ENCODE peak calls at places on chromosomes 4 and X, in seven cellular contexts. One of them, this sample, is unnamed.

GRCh38 chr4:54189140-54189539 is 40.0 kb upstream of the PDGFRA start:
- DNase-seq in IMR-90: peak
- DNase-seq in spleen: no peak
- DNase-seq in vagina: no peak
- DNase-seq in A549: no peak
- DNase-seq in lower leg skin: no peak
- DNase-seq in HCT116: no peak
- DNase-seq in this sample: no peak

GRCh38 chr4:11631416-11631815 is 202.7 kb upstream of the HS3ST1 start:
- DNase-seq in IMR-90: peak
- DNase-seq in spleen: no peak
- DNase-seq in vagina: no peak
- DNase-seq in A549: no peak
- DNase-seq in lower leg skin: no peak
- DNase-seq in HCT116: no peak
- DNase-seq in this sample: no peak

GRCh38 chr4:88240297-88240714 is 44.1 kb downstream of the PPM1K start:
- DNase-seq in IMR-90: no peak
- DNase-seq in spleen: no peak
- DNase-seq in vagina: no peak
- DNase-seq in A549: no peak
- DNase-seq in lower leg skin: peak
- DNase-seq in HCT116: no peak
- DNase-seq in this sample: no peak

GRCh38 chrX:19804168-19804567 is 83.2 kb downstream of the SH3KBP1 start:
- DNase-seq in IMR-90: no peak
- DNase-seq in spleen: no peak
- DNase-seq in vagina: no peak
- DNase-seq in A549: no peak
- DNase-seq in lower leg skin: no peak
- DNase-seq in HCT116: no peak
- DNase-seq in this sample: no peak

GRCh38 chr4:89056953-89057398 is at the start of gene FAM13A:
- DNase-seq in IMR-90: peak
- DNase-seq in spleen: no peak
- DNase-seq in vagina: no peak
- DNase-seq in A549: peak
- DNase-seq in lower leg skin: peak
- DNase-seq in HCT116: peak
- DNase-seq in this sample: peak

GRCh38 chr4:152385551-152385950 is 150.3 kb downstream of the FBXW7 start:
- DNase-seq in IMR-90: peak
- DNase-seq in spleen: no peak
- DNase-seq in vagina: no peak
- DNase-seq in A549: no peak
- DNase-seq in lower leg skin: no peak
- DNase-seq in HCT116: no peak
- DNase-seq in this sample: no peak

GRCh38 chr4:81215219-81215892 is at the start of gene PRKG2:
- DNase-seq in IMR-90: no peak
- DNase-seq in spleen: peak
- DNase-seq in vagina: no peak
- DNase-seq in A549: no peak
- DNase-seq in lower leg skin: peak
- DNase-seq in HCT116: no peak
- DNase-seq in this sample: no peak

GRCh38 chr4:183987529-183987946 is 82.4 kb downstream of the STOX2 start:
- DNase-seq in IMR-90: peak
- DNase-seq in spleen: no peak
- DNase-seq in vagina: no peak
- DNase-seq in A549: peak
- DNase-seq in lower leg skin: peak
- DNase-seq in HCT116: peak
- DNase-seq in this sample: peak

GRCh38 chr4:87896020-87896621 is 63.4 kb downstream of the MEPE start:
- DNase-seq in IMR-90: peak
- DNase-seq in spleen: no peak
- DNase-seq in vagina: no peak
- DNase-seq in A549: peak
- DNase-seq in lower leg skin: peak
- DNase-seq in HCT116: peak
- DNase-seq in this sample: peak

GRCh38 chr4:6198278-6198677 is 2.1 kb downstream of the JAKMIP1 start:
- DNase-seq in IMR-90: no peak
- DNase-seq in spleen: peak
- DNase-seq in vagina: no peak
- DNase-seq in A549: no peak
- DNase-seq in lower leg skin: no peak
- DNase-seq in HCT116: no peak
- DNase-seq in this sample: no peak

GRCh38 chrX:13996650-13997049 is 33.0 kb downstream of the GEMIN8 start:
- DNase-seq in IMR-90: no peak
- DNase-seq in spleen: no peak
- DNase-seq in vagina: no peak
- DNase-seq in A549: no peak
- DNase-seq in lower leg skin: no peak
- DNase-seq in HCT116: no peak
- DNase-seq in this sample: no peak

GRCh38 chr4:15587649-15588048 is 67.5 kb downstream of the FBXL5 start:
- DNase-seq in IMR-90: no peak
- DNase-seq in spleen: no peak
- DNase-seq in vagina: no peak
- DNase-seq in A549: no peak
- DNase-seq in lower leg skin: peak
- DNase-seq in HCT116: no peak
- DNase-seq in this sample: no peak

GRCh38 chr4:184250795-184251679 is 33.4 kb upstream of the ENPP6 start:
- DNase-seq in IMR-90: peak
- DNase-seq in spleen: no peak
- DNase-seq in vagina: no peak
- DNase-seq in A549: peak
- DNase-seq in lower leg skin: no peak
- DNase-seq in HCT116: peak
- DNase-seq in this sample: peak

GRCh38 chr4:137510866-137511265 is 21.4 kb downstream of the PCDH18 start:
- DNase-seq in IMR-90: peak
- DNase-seq in spleen: no peak
- DNase-seq in vagina: no peak
- DNase-seq in A549: peak
- DNase-seq in lower leg skin: no peak
- DNase-seq in HCT116: peak
- DNase-seq in this sample: no peak

GRCh38 chrX:138777230-138777629 is 65.7 kb upstream of the FGF13 start:
- DNase-seq in IMR-90: no peak
- DNase-seq in spleen: no peak
- DNase-seq in vagina: no peak
- DNase-seq in A549: no peak
- DNase-seq in lower leg skin: no peak
- DNase-seq in HCT116: no peak
- DNase-seq in this sample: no peak

GRCh38 chr4:168337550-168337940 is 19.0 kb upstream of the DDX60 start:
- DNase-seq in IMR-90: peak
- DNase-seq in spleen: no peak
- DNase-seq in vagina: no peak
- DNase-seq in A549: no peak
- DNase-seq in lower leg skin: no peak
- DNase-seq in HCT116: no peak
- DNase-seq in this sample: no peak

GRCh38 chr4:153763404-153763803 is 3.6 kb upstream of the RNF175 start:
- DNase-seq in IMR-90: no peak
- DNase-seq in spleen: no peak
- DNase-seq in vagina: no peak
- DNase-seq in A549: no peak
- DNase-seq in lower leg skin: no peak
- DNase-seq in HCT116: no peak
- DNase-seq in this sample: no peak

GRCh38 chrX:17964871-17965270 is 103.8 kb upstream of the RAI2 start:
- DNase-seq in IMR-90: no peak
- DNase-seq in spleen: no peak
- DNase-seq in vagina: no peak
- DNase-seq in A549: no peak
- DNase-seq in lower leg skin: no peak
- DNase-seq in HCT116: no peak
- DNase-seq in this sample: no peak

DNA sequence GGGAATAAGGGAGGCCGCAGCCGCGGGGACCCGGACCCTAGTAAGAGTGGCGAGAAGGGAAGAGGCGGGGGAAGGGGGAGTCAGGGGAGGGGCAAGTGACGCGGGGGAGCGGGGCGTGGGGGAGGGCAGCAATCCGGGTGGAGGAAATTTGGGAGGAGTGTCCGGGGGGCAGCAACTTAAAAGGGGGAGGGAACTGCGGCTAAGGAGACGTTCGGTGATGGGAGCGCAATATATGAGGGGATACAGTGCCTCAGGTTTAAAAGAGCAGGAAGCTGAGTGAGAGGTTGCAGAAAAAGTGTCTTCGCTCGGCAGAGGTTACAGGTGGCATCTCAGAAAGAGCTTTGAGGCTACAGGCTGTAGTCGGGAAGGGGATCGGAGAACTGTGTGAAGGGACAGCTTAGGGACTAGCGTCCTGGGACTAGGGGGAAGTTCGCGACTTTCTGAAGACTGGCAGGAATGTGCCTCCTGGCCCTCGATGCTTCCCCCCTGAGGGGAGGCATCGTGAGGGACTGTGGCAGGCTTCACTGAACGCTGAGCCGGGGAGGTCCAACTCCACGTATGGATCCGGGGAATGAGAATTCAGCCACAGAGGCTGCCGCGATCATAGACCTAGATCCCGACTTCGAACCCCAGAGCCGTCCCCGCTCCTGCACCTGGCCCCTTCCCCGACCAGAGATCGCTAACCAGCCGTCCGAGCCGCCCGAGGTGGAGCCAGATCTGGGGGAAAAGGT is 485 bp downstream of the FOXO4 start:
- DNase-seq in IMR-90: peak
- DNase-seq in spleen: peak
- DNase-seq in vagina: no peak
- DNase-seq in A549: no peak
- DNase-seq in lower leg skin: no peak
- DNase-seq in HCT116: peak
- DNase-seq in this sample: peak
- TF ChIP-seq POLR2A in IMR-90: no peak
- TF ChIP-seq POLR2A in spleen: peak
- TF ChIP-seq POLR2A in vagina: peak
- TF ChIP-seq POLR2A in A549: no peak
- TF ChIP-seq POLR2A in lower leg skin: no peak
- TF ChIP-seq POLR2A in HCT116: no peak
- TF ChIP-seq POLR2A in this sample: no peak

GRCh38 chr4:23878912-23879732 is 10.7 kb downstream of the PPARGC1A start:
- DNase-seq in IMR-90: peak
- DNase-seq in spleen: no peak
- DNase-seq in vagina: no peak
- DNase-seq in A549: no peak
- DNase-seq in lower leg skin: no peak
- DNase-seq in HCT116: no peak
- DNase-seq in this sample: no peak

GRCh38 chr4:23884261-23884660 is 5.6 kb downstream of the PPARGC1A start:
- DNase-seq in IMR-90: no peak
- DNase-seq in spleen: no peak
- DNase-seq in vagina: no peak
- DNase-seq in A549: no peak
- DNase-seq in lower leg skin: no peak
- DNase-seq in HCT116: no peak
- DNase-seq in this sample: no peak

GRCh38 chr4:23881052-23881501 is 8.8 kb downstream of the PPARGC1A start:
- DNase-seq in IMR-90: no peak
- DNase-seq in spleen: no peak
- DNase-seq in vagina: no peak
- DNase-seq in A549: no peak
- DNase-seq in lower leg skin: no peak
- DNase-seq in HCT116: no peak
- DNase-seq in this sample: no peak

GRCh38 chr4:23882976-23883531 is 6.8 kb downstream of the PPARGC1A start:
- DNase-seq in IMR-90: no peak
- DNase-seq in spleen: no peak
- DNase-seq in vagina: no peak
- DNase-seq in A549: no peak
- DNase-seq in lower leg skin: no peak
- DNase-seq in HCT116: no peak
- DNase-seq in this sample: no peak

DNA sequence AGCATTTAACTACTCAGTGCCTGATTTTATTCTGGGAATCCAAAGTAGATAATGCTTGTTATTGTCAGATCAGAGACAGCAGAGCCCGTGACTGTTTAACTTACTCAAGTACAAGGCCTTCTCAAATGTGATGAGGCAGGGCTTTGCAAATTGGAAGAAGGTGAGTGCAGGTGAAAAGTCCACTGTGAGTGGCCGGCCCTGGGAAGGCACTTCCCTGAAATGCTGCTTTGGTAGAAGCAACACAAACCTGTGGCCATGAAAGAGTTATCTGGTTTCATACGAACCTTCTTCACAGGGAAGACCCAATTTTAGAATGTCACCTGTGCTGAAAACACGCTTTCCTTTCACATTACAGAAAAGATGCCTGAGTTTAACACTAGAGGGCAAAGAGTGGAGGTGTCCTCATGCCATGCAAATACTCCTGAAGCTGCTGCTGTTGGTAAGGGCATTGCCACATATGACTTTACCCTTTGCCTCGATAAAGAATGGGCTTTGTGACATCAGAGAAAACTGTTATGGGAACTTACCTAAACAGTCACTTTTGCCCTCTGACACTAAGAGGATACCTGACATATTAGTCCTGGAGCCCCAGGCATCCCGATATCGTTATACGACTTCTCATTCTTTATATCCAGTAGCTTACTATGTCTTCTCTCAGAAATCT is 8.0 kb downstream of the PPARGC1A start:
- DNase-seq in IMR-90: no peak
- DNase-seq in spleen: no peak
- DNase-seq in vagina: no peak
- DNase-seq in A549: no peak
- DNase-seq in lower leg skin: no peak
- DNase-seq in HCT116: no peak
- DNase-seq in this sample: no peak
- TF ChIP-seq POLR2A in IMR-90: no peak
- TF ChIP-seq POLR2A in spleen: no peak
- TF ChIP-seq POLR2A in vagina: no peak
- TF ChIP-seq POLR2A in A549: no peak
- TF ChIP-seq POLR2A in lower leg skin: no peak
- TF ChIP-seq POLR2A in HCT116: no peak
- TF ChIP-seq POLR2A in this sample: no peak

GRCh38 chr4:156496797-156497196 is 474.8 kb downstream of the PDGFC start:
- DNase-seq in IMR-90: peak
- DNase-seq in spleen: no peak
- DNase-seq in vagina: no peak
- DNase-seq in A549: no peak
- DNase-seq in lower leg skin: no peak
- DNase-seq in HCT116: no peak
- DNase-seq in this sample: no peak
- TF ChIP-seq POLR2A in IMR-90: no peak
- TF ChIP-seq POLR2A in spleen: no peak
- TF ChIP-seq POLR2A in vagina: no peak
- TF ChIP-seq POLR2A in A549: no peak
- TF ChIP-seq POLR2A in lower leg skin: no peak
- TF ChIP-seq POLR2A in HCT116: no peak
- TF ChIP-seq POLR2A in this sample: no peak

DNA sequence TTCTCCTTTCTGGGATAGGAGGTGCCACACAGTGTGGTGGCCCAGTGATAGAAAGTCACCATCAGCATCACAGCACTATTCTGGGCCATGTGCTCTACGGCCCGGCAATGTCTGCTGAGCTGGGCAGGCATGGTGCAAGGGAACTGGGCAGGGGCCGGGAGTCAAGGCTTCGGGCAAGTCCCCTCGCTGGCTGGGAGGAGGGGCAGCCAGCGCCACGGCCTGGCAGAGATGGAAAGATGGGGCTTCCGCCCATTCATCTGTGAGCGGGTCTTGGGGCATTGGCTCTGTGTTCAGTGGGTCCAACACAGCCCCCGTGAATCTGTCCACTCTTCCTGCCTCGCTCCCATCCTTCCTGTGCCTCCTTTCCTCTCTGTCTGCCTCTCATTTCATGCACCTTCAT is 7.1 kb upstream of the ATP2B3 start:
- DNase-seq in IMR-90: no peak
- DNase-seq in spleen: no peak
- DNase-seq in vagina: no peak
- DNase-seq in A549: no peak
- DNase-seq in lower leg skin: no peak
- DNase-seq in HCT116: no peak
- DNase-seq in this sample: no peak
- TF ChIP-seq POLR2A in IMR-90: no peak
- TF ChIP-seq POLR2A in spleen: no peak
- TF ChIP-seq POLR2A in vagina: no peak
- TF ChIP-seq POLR2A in A549: no peak
- TF ChIP-seq POLR2A in lower leg skin: no peak
- TF ChIP-seq POLR2A in HCT116: no peak
- TF ChIP-seq POLR2A in this sample: no peak

This sample was measured in H54.